ENCODE peak calls at places on chromosomes 4 and X, in six cellular contexts. Y, Z, N, M, V and G are unnamed samples.

GRCh38 chr4:24810016-24810415 is 14.6 kb downstream of the SOD3 start:
- DNase-seq in Y (no peak), Z (no peak), M (no peak), N (no peak), V (peak; percentile 30), G (peak; percentile 83)

GRCh38 chr4:60683357-60683756 is 516.8 kb upstream of the ADGRL3 start:
- DNase-seq in V (peak; percentile 77), N (no peak), Z (no peak), M (peak; percentile 74), Y (no peak), G (peak; percentile 94)

GRCh38 chr4:149709640-149710039 is 106.0 kb downstream of the IQCM start:
- DNase-seq in V (no peak), N (no peak), M (no peak), Y (no peak), Z (peak; percentile 51), G (peak; percentile 61)

GRCh38 chr4:41572414-41572986 is 34.5 kb downstream of the LIMCH1 start:
- DNase-seq in M (peak; percentile 13), Y (no peak), N (no peak), Z (no peak), V (peak; percentile 2), G (no peak)

GRCh38 chr4:36476135-36476534 is 194.7 kb downstream of the DTHD1 start:
- DNase-seq in N (no peak), Y (no peak), V (no peak), M (no peak), Z (no peak), G (no peak)

GRCh38 chr4:71304289-71304850 is 34.5 kb upstream of the SLC4A4 start:
- DNase-seq in V (no peak), Z (no peak), N (no peak), Y (no peak), M (no peak), G (no peak)

GRCh38 chr4:68498413-68499007 is 51.2 kb downstream of the TMPRSS11E start:
- DNase-seq in V (peak; percentile 66), N (peak; percentile 20), M (peak; percentile 9), Y (no peak), Z (peak; percentile 75), G (peak; percentile 62)

GRCh38 chr4:58808817-58809216 is 1698.6 kb upstream of the IGFBP7 start:
- DNase-seq in M (no peak), V (no peak), N (no peak), Z (no peak), Y (no peak), G (no peak)

GRCh38 chr4:134691915-134692314 is 490.3 kb upstream of the PABPC4L start:
- DNase-seq in M (peak; percentile 36), Y (no peak), V (no peak), N (no peak), Z (no peak), G (no peak)

GRCh38 chr4:47619691-47620090 is 134.6 kb downstream of the ATP10D start:
- DNase-seq in M (no peak), Y (no peak), V (no peak), N (no peak), Z (no peak), G (no peak)

GRCh38 chr4:168839758-168840385 is 170.2 kb downstream of the CBR4 start:
- DNase-seq in Z (no peak), Y (no peak), N (no peak), V (peak; percentile 62), M (no peak), G (no peak)

GRCh38 chrX:105700316-105700715 is 122.0 kb upstream of the NRK start:
- DNase-seq in Z (no peak), V (no peak), M (no peak), N (no peak), Y (no peak), G (no peak)

GRCh38 chr4:2269618-2270163 is 7.8 kb upstream of the MXD4 start:
- DNase-seq in Y (no peak), V (no peak), Z (no peak), N (no peak), M (no peak), G (no peak)

GRCh38 chrX:119690921-119691716 is 1.8 kb downstream of the SEPTIN6 start:
- DNase-seq in M (no peak), V (peak; percentile 68), Y (no peak), Z (peak; percentile 67), N (no peak), G (peak; percentile 51)

GRCh38 chrX:69066966-69067525 is 98.2 kb downstream of the PJA1 start:
- DNase-seq in Z (peak; percentile 54), M (no peak), Y (no peak), N (no peak), V (peak; percentile 4), G (peak; percentile 54)

GRCh38 chrX:109187473-109188168 is 294.3 kb downstream of the GUCY2F start:
- DNase-seq in Z (no peak), Y (no peak), M (no peak), V (no peak), N (no peak), G (no peak)

GRCh38 chrX:109774706-109775105 is 41.6 kb upstream of the ACSL4 start:
- DNase-seq in Y (no peak), Z (no peak), V (peak; percentile 90), N (no peak), M (peak; percentile 31), G (peak; percentile 77)

GRCh38 chr4:88672987-88673386 is 24.6 kb downstream of the NAP1L5 start:
- DNase-seq in Z (peak; percentile 54), V (peak; percentile 56), M (no peak), Y (no peak), N (no peak), G (peak; percentile 48)

GRCh38 chr4:56666279-56666678 is 14.8 kb downstream of the HOPX start:
- DNase-seq in N (no peak), V (peak; percentile 42), Z (no peak), M (no peak), Y (no peak), G (no peak)

GRCh38 chr4:54255881-54256280 is 26.8 kb downstream of the PDGFRA start:
- DNase-seq in M (no peak), Y (no peak), Z (no peak), N (no peak), V (peak; percentile 83), G (peak; percentile 60)

GRCh38 chr4:94813221-94813620 is 55.5 kb downstream of the BMPR1B start:
- DNase-seq in Y (no peak), Z (no peak), V (no peak), N (no peak), M (no peak), G (no peak)

GRCh38 chrX:36908801-36909403 is 99.3 kb upstream of the FAM47C start:
- DNase-seq in M (no peak), Z (no peak), N (no peak), V (peak; percentile 42), Y (no peak), G (peak; percentile 29)

GRCh38 chr4:37684154-37684553 is 2.0 kb downstream of the RELL1 start:
- DNase-seq in M (no peak), N (no peak), V (no peak), Z (no peak), Y (no peak), G (no peak)